ENCODE peak calls at places on chromosomes 4 and X, in four cellular contexts. Y is hepatic stellate cell; N is stimulated activated CD4-positive, alpha-beta T cell treated with anti-CD3 and anti-CD28 coated beads, Interleukin-4, amount 100 ng/mL, for 24 hours; G is neural crest cell. A is an unnamed sample.

GRCh38 chr4:76745264-76745663 is 152.7 kb downstream of the SOWAHB start:
- DNase-seq in Y (no peak), N (no peak), G (no peak), A (no peak)

GRCh38 chr4:99324978-99325377 is 3.8 kb upstream of the ADH1B start:
- DNase-seq in Y (peak), N (no peak), G (no peak), A (no peak)

GRCh38 chr4:71553605-71554004 is 214.8 kb downstream of the SLC4A4 start:
- DNase-seq in Y (peak), N (no peak), G (no peak), A (no peak)

GRCh38 chrX:78622834-78623233 is 36.3 kb downstream of the RTL3 start:
- DNase-seq in Y (no peak), N (no peak), G (no peak), A (no peak)

GRCh38 chr4:1964443-1964842 is 44.3 kb downstream of the NELFA start:
- DNase-seq in Y (no peak), N (no peak), G (no peak), A (no peak)

GRCh38 chr4:85659626-85660213 is 184.8 kb downstream of the ARHGAP24 start:
- DNase-seq in Y (no peak), N (no peak), G (no peak), A (no peak)

GRCh38 chr4:47050986-47051725 is 19.8 kb downstream of the GABRB1 start:
- DNase-seq in Y (no peak), N (no peak), G (no peak), A (no peak)

GRCh38 chr4:67558493-67558892 is at the start of gene STAP1:
- DNase-seq in Y (no peak), N (peak), G (no peak), A (peak)

A was measured in MM.1S.